ENCODE peak calls at places on chromosomes 3 and 15, in five cellular contexts. Q is tibial artery, T is PC-3, J is GM23248, H is substantia nigra. A is an unnamed sample.
A peak's percentile ranks its signal among the peaks of the same experiment; 100 is the strongest.

GRCh38 chr15:44882499-44882968 is 74.0 kb upstream of the TERB2 start:
- DNase-seq in T (peak; percentile 16), Q (no peak), J (no peak), H (no peak), A (no peak)

GRCh38 chr3:166451997-166452396 is 614.8 kb upstream of the BCHE start:
- DNase-seq in Q (no peak), H (no peak), J (no peak), T (no peak), A (no peak)

GRCh38 chr15:62112616-62113593 is 46.1 kb downstream of the C2CD4A start:
- DNase-seq in J (peak; percentile 94), Q (no peak), T (peak; percentile 84), H (no peak), A (no peak)

GRCh38 chr15:83378921-83379561 is 68.1 kb upstream of the SH3GL3 start:
- DNase-seq in T (peak; percentile 58), J (no peak), H (no peak), Q (no peak), A (no peak)

GRCh38 chr3:132318451-132318850 is 1.2 kb downstream of the ACP3 start:
- DNase-seq in J (peak; percentile 59), H (no peak), T (peak; percentile 75), Q (no peak), A (no peak)

GRCh38 chr15:60351066-60351465 is 46.7 kb downstream of the ANXA2 start:
- DNase-seq in J (peak; percentile 63), H (no peak), T (no peak), Q (no peak), A (no peak)

GRCh38 chr3:115852278-115852677 is 229.0 kb downstream of the GAP43 start:
- DNase-seq in Q (no peak), J (no peak), T (no peak), H (no peak), A (no peak)

GRCh38 chr3:30496496-30496966 is 109.9 kb upstream of the TGFBR2 start:
- DNase-seq in J (peak; percentile 91), Q (peak; percentile 85), T (peak; percentile 17), H (no peak), A (no peak)

GRCh38 chr15:40986820-40987219 is 33.5 kb downstream of the CHAC1 start:
- DNase-seq in H (no peak), Q (no peak), J (no peak), T (no peak), A (no peak)

GRCh38 chr15:40988157-40988556 is 34.9 kb downstream of the CHAC1 start:
- DNase-seq in J (no peak), Q (no peak), T (no peak), H (no peak), A (no peak)

GRCh38 chr15:40984406-40984805 is 31.1 kb downstream of the CHAC1 start:
- DNase-seq in J (no peak), H (no peak), T (no peak), Q (no peak), A (no peak)

GRCh38 chr15:40984963-40985362 is 31.7 kb downstream of the CHAC1 start:
- DNase-seq in J (peak; percentile 95), Q (no peak), T (no peak), H (no peak), A (no peak)

DNA sequence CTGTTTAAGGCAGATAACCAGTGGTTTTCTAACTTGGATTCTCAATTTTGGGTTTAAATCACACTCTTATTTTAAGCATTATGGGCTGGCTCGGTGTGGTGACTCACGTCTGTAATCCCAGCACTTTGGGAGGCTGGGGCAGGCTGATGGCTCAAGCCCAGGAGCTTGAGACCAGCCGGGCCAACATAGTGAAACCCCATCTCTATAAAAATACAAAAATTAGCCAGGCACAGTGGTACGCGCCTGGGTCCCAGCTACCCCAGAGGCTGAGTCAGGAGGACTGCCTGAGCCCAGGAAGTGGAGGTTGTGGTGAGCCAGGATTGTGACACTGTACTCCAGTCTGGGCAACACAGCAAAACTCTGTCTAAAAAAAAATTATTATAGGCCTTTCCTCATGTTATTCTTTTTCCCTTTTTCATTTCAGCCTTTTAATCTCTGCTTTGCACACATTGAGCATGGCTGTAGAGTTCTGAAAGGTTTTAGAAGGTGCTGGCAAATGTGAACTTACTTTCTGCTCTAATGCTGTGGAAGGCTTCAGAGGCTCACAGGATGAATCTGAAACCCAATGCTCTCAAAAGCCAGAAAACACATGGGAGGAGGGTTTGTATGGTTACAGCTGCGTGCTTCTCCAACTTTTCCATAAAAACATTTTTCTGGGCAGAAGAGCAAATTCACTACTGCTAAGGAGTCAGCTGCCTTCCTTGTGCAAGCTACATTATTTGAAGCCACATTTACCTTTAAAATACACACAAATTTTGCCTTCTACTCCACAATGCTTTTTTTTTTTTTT is 32.5 kb downstream of the CHAC1 start:
- DNase-seq in H (no peak), Q (peak; percentile 73), T (no peak), J (peak; percentile 68), A (no peak)
- H3K27ac ChIP-seq in H (no peak overlapping the region), Q (peak overlapping the region; percentile 64), T (no peak overlapping the region), J (peak overlapping the region; percentile 93), A (no peak overlapping the region)

GRCh38 chr3:24232784-24233183 is 261.9 kb downstream of the THRB start:
- DNase-seq in H (no peak), Q (no peak), T (no peak), J (no peak), A (no peak)

GRCh38 chr3:24240306-24240705 is 254.3 kb downstream of the THRB start:
- DNase-seq in H (no peak), Q (no peak), T (no peak), J (no peak), A (no peak)

GRCh38 chr3:24242012-24242698 is 252.5 kb downstream of the THRB start:
- DNase-seq in H (no peak), T (peak; percentile 93), J (peak; percentile 92), Q (no peak), A (no peak)

GRCh38 chr3:24235121-24235520 is 259.5 kb downstream of the THRB start:
- DNase-seq in Q (no peak), H (no peak), J (no peak), T (peak; percentile 86), A (no peak)

GRCh38 chr3:24237971-24238767 is 256.5 kb downstream of the THRB start:
- DNase-seq in H (peak; percentile 5), J (peak; percentile 92), T (peak; percentile 92), Q (no peak), A (no peak)
- H3K27ac ChIP-seq in H (no peak overlapping the region), J (peak overlapping the region; percentile 83), T (peak overlapping the region; percentile 86), Q (peak overlapping the region; percentile 74), A (no peak overlapping the region)

DNA sequence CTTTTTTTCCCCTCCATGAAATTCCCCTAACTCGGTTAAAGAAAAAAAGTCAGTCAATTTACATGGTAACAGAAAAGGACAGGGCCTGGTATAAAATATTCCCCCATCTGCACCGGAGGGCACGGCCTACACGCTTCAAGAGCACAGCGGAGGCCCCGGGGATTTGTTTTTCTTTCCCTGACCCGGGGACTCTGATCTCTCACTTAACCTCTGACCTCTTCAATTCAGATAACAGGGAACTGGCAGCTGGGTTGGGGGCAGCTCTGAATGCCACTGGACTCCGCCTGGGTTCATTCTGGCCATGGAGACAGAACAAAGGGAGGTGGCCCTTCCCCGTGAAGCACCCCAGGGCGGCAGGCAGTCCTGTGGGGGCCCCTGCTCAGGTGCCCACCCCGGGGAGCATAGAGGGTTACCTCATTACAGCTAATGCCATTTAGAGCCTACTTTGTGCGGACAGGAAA is 257.5 kb downstream of the SHQ1 start:
- DNase-seq in T (no peak), Q (no peak), H (no peak), J (no peak), A (no peak)
- H3K27ac ChIP-seq in T (no peak overlapping the region), Q (peak overlapping the region; percentile 0), H (no peak overlapping the region), J (peak overlapping the region; percentile 85), A (no peak overlapping the region)

GRCh38 chr3:148466143-148466542 is 231.6 kb upstream of the AGTR1 start:
- DNase-seq in T (peak; percentile 37), Q (no peak), H (no peak), J (peak; percentile 66), A (no peak)
- H3K27ac ChIP-seq in T (no peak overlapping the region), Q (no peak overlapping the region), H (no peak overlapping the region), J (peak overlapping the region; percentile 31), A (no peak overlapping the region)

GRCh38 chr15:69704229-69704628 is 251.6 kb downstream of the RPLP1 start:
- DNase-seq in T (no peak), Q (no peak), J (peak; percentile 67), H (no peak), A (no peak)

GRCh38 chr15:69701198-69701597 is 248.6 kb downstream of the RPLP1 start:
- DNase-seq in J (no peak), Q (no peak), T (no peak), H (no peak), A (no peak)

GRCh38 chr15:69703495-69704187 is 251.0 kb downstream of the RPLP1 start:
- DNase-seq in H (no peak), J (no peak), T (no peak), Q (no peak), A (no peak)

GRCh38 chr15:69700380-69700779 is 247.8 kb downstream of the RPLP1 start:
- DNase-seq in T (no peak), Q (no peak), H (no peak), J (no peak), A (no peak)

GRCh38 chr15:69704685-69705084 is 252.1 kb downstream of the RPLP1 start:
- DNase-seq in Q (no peak), H (no peak), J (peak; percentile 29), T (no peak), A (no peak)
- H3K27ac ChIP-seq in Q (no peak overlapping the region), H (no peak overlapping the region), J (no peak overlapping the region), T (no peak overlapping the region), A (no peak overlapping the region)

DNA sequence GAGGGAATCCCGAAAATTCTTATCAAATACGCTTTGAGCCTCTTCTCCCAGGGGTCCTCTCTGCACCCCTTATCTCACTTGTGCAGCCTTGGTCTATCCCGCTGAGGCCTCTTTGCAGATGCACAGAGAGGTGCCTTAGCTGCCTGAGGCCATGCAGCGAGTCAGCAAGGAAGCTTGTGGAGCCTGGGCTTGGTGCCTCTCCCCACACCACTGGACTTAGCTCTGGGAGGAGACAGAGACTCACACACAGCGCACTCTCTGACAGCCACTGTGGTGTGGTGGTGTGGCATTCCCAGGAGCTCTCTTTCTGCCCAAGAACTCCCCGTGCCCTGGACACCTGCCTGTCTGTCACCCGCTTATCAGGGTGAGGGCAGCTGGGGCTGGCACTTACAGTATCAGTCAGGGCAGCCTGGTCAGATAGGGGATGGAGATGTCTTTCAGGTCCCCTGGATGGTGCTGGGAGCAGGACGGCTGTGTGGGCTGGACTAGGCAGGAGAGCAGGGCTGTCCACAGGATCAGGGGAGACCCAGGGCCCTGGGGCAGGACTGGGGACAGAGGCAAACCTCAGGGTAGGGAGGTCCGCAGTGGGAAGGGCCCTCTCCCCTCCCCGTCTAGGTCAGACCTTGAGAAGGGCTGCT is 10.2 kb upstream of the LINGO1 start:
- DNase-seq in J (no peak), H (no peak), Q (no peak), T (peak; percentile 31), A (no peak)
- H3K27ac ChIP-seq in J (no peak overlapping the region), H (no peak overlapping the region), Q (no peak overlapping the region), T (no peak overlapping the region), A (no peak overlapping the region)